ENCODE peak calls at places on chromosomes 1 and 21, in four cellular contexts. D, V, M and E are unnamed samples.

GRCh38 chr1:183602510-183602909 is 12.3 kb upstream of the NCF2 start:
- DNase-seq in V (no peak), D (no peak), M (no peak), E (no peak)

GRCh38 chr1:9731051-9731537 is 79.6 kb downstream of the PIK3CD start:
- DNase-seq in D (no peak), V (no peak), M (no peak), E (no peak)

GRCh38 chr1:184437306-184437705 is 50.5 kb downstream of the C1orf21 start:
- DNase-seq in V (no peak), M (no peak), D (no peak), E (no peak)

GRCh38 chr1:248585266-248585665 is 10.7 kb upstream of the OR2T34 start:
- DNase-seq in M (no peak), D (no peak), V (no peak), E (no peak)

GRCh38 chr1:154669464-154670282 is 61.7 kb upstream of the ADAR start:
- DNase-seq in M (peak; percentile 65), D (peak; percentile 67), V (peak; percentile 61), E (peak; percentile 75)

GRCh38 chr1:22254756-22255155 is 111.9 kb upstream of the WNT4 start:
- DNase-seq in D (no peak), V (no peak), M (no peak), E (no peak)

GRCh38 chr21:16908087-16908486 is 604.8 kb upstream of the CXADR start:
- DNase-seq in V (no peak), D (no peak), M (no peak), E (no peak)

GRCh38 chr1:181789395-181789794 is 272.1 kb downstream of the ZNF648 start:
- DNase-seq in V (no peak), D (no peak), M (no peak), E (no peak)

GRCh38 chr21:42465008-42465878 is 30.8 kb downstream of the RSPH1 start:
- DNase-seq in M (no peak), D (no peak), V (peak; percentile 45), E (no peak)

GRCh38 chr21:46604975-46605758 is at the start of gene S100B:
- DNase-seq in V (peak; percentile 12), D (no peak), M (no peak), E (no peak)
- TF ChIP-seq TCF7L2 in V (no peak), D (no peak), M (no peak), E (no peak)

GRCh38 chr1:16349847-16350406 is 2.4 kb downstream of the FBXO42 start:
- DNase-seq in V (no peak), M (no peak), D (no peak), E (no peak)

GRCh38 chr1:16351449-16351993 is 759 bp downstream of the FBXO42 start:
- DNase-seq in V (no peak), D (no peak), M (no peak), E (no peak)

GRCh38 chr1:16352842-16353535 is 709 bp upstream of the FBXO42 start:
- DNase-seq in V (no peak), D (no peak), M (no peak), E (no peak)

GRCh38 chr1:16351994-16352841 is at the start of gene FBXO42:
- DNase-seq in D (peak; percentile 68), M (peak; percentile 85), V (peak; percentile 97), E (no peak)

GRCh38 chr1:16348414-16349182 is 3.7 kb downstream of the FBXO42 start:
- DNase-seq in V (no peak), M (peak; percentile 20), D (no peak), E (no peak)
- TF ChIP-seq TCF7L2 in V (no peak), M (no peak), D (no peak), E (no peak)

GRCh38 chr1:243438815-243439214 is 183.0 kb downstream of the SDCCAG8 start:
- DNase-seq in M (no peak), D (no peak), V (no peak), E (no peak)
- TF ChIP-seq TCF7L2 in M (no peak), D (no peak), V (no peak), E (no peak)

DNA sequence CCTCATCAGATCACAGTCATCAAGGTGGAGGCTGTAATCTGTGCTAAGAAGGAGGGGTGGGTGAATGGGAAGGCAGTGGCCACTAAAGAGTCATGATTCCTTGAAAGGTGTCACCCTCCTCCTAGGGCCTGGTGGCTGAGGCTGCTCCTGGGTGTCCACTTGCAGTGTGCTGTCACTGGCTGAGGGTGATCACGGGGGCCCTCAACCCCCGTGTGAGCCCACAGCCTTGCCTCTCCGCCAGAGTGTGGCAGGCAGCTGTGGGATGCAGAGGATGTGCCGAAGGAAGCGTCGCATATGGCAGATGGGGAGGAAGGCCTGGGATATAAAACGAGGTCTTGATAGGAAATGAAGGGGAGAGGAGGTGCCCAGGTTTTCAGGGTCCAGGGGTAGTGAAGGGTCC is 476.5 kb downstream of the PTPRU start:
- DNase-seq in V (no peak), D (no peak), M (no peak), E (no peak)
- TF ChIP-seq TCF7L2 in V (no peak), D (no peak), M (no peak), E (no peak)